ENCODE peak calls at places on chromosomes 11 and 22, in four cellular contexts. X, P, B and U are unnamed samples.

GRCh38 chr11:30586251-30587144 is at the start of gene MPPED2:
- DNase-seq in X (peak), P (no peak), B (no peak), U (no peak)

GRCh38 chr22:42990131-42990838 is 24.7 kb downstream of the PACSIN2 start:
- DNase-seq in B (peak), P (peak), X (no peak), U (peak)

GRCh38 chr22:36334838-36335603 is 52.7 kb downstream of the MYH9 start:
- DNase-seq in B (peak), P (peak), X (no peak), U (peak)

GRCh38 chr22:19361501-19362103 is 69.9 kb downstream of the HIRA start:
- DNase-seq in X (no peak), P (no peak), B (no peak), U (no peak)

GRCh38 chr11:119316729-119317591 is at the start of gene MCAM:
- DNase-seq in X (peak), P (no peak), B (no peak), U (peak)

GRCh38 chr22:36453266-36453607 is 28.2 kb downstream of the TXN2 start:
- DNase-seq in P (no peak), X (no peak), B (no peak), U (no peak)

GRCh38 chr11:11895672-11896071 is 53.9 kb downstream of the USP47 start:
- DNase-seq in X (no peak), P (peak), B (no peak), U (no peak)

GRCh38 chr11:516400-516799 is 9.4 kb upstream of the RNH1 start:
- DNase-seq in P (no peak), X (no peak), B (no peak), U (no peak)

GRCh38 chr11:126832387-126832786 is 168.2 kb downstream of the KIRREL3 start:
- DNase-seq in B (no peak), X (no peak), P (no peak), U (no peak)

GRCh38 chr22:50526849-50527801 is 1.7 kb upstream of the SCO2 start:
- DNase-seq in B (no peak), X (no peak), P (peak), U (peak)

GRCh38 chr22:42695294-42695693 is 25.4 kb downstream of the A4GALT start:
- DNase-seq in B (no peak), P (no peak), X (no peak), U (peak)

GRCh38 chr11:116862951-116863350 is 25.5 kb upstream of the APOA1 start:
- DNase-seq in P (peak), X (no peak), B (no peak), U (no peak)

GRCh38 chr11:70669281-70669680 is 271.0 kb downstream of the CTTN start:
- DNase-seq in B (no peak), P (no peak), X (no peak), U (no peak)

GRCh38 chr11:3127706-3128355 is 37.3 kb downstream of the OSBPL5 start:
- DNase-seq in X (peak), B (no peak), P (no peak), U (no peak)

GRCh38 chr11:74321487-74322188 is 10.2 kb upstream of the P4HA3 start:
- DNase-seq in X (peak), B (peak), P (peak), U (peak)

GRCh38 chr11:47154738-47155570 is 21.7 kb downstream of the ARFGAP2 start:
- DNase-seq in B (no peak), P (no peak), X (no peak), U (no peak)

GRCh38 chr11:91927448-91927847 is 297.2 kb upstream of the FAT3 start:
- DNase-seq in P (no peak), B (no peak), X (no peak), U (no peak)

GRCh38 chr22:44746061-44746789 is 6.2 kb upstream of the ARHGAP8 start:
- DNase-seq in X (no peak), P (no peak), B (no peak), U (no peak)

GRCh38 chr22:47160781-47161520 is 398.5 kb downstream of the TBC1D22A start:
- DNase-seq in P (no peak), B (no peak), X (no peak), U (no peak)

GRCh38 chr11:85133636-85134035 is 493.5 kb downstream of the DLG2 start:
- DNase-seq in X (no peak), B (no peak), P (no peak), U (no peak)

GRCh38 chr22:43151251-43152000 is at the start of gene TSPO:
- DNase-seq in B (peak), X (peak), P (peak), U (peak)

GRCh38 chr11:78795862-78796261 is 221.2 kb upstream of the NARS2 start:
- DNase-seq in B (no peak), X (peak), P (no peak), U (no peak)

GRCh38 chr11:69212121-69213110 is 56.7 kb downstream of the SMIM38 start:
- DNase-seq in P (no peak), X (no peak), B (no peak), U (no peak)

GRCh38 chr11:32109138-32109537 is 18.3 kb downstream of the RCN1 start:
- DNase-seq in X (no peak), P (no peak), B (no peak), U (peak)

GRCh38 chr11:59097113-59097708 is 9.8 kb upstream of the FAM111B start:
- DNase-seq in P (peak), X (peak), B (peak), U (peak)

GRCh38 chr22:35910926-35911325 is 117.7 kb downstream of the RBFOX2 start:
- DNase-seq in B (no peak), X (no peak), P (no peak), U (no peak)

GRCh38 chr22:27989758-27990450 is 70.8 kb upstream of the PITPNB start:
- DNase-seq in X (no peak), B (no peak), P (no peak), U (no peak)

GRCh38 chr22:23754220-23754919 is at the start of gene VPREB3:
- DNase-seq in B (no peak), X (no peak), P (no peak), U (no peak)

GRCh38 chr11:69263736-69264052 is 30.3 kb upstream of the MYEOV start:
- DNase-seq in X (no peak), B (no peak), P (no peak), U (no peak)

GRCh38 chr22:26394787-26395186 is 34.3 kb upstream of the ASPHD2 start:
- DNase-seq in B (no peak), P (no peak), X (no peak), U (no peak)

GRCh38 chr11:15969701-15970329 is 386.5 kb downstream of the SOX6 start:
- DNase-seq in P (peak), X (no peak), B (peak), U (peak)

GRCh38 chr11:11230802-11231562 is 122.1 kb downstream of the CSNK2A3 start:
- DNase-seq in P (no peak), X (peak), B (no peak), U (peak)

GRCh38 chr11:28384418-28384817 is 276.2 kb downstream of the METTL15 start:
- DNase-seq in B (peak), P (peak), X (no peak), U (peak)

GRCh38 chr22:31646186-31647019 is 15.6 kb downstream of the PISD start:
- DNase-seq in P (peak), X (no peak), B (peak), U (peak)

GRCh38 chr11:20293531-20293930 is 70.0 kb upstream of the HTATIP2 start:
- DNase-seq in B (no peak), X (no peak), P (no peak), U (no peak)

GRCh38 chr22:39472570-39473556 is 16.1 kb downstream of the MGAT3 start:
- DNase-seq in B (no peak), X (no peak), P (no peak), U (no peak)

GRCh38 chr11:128503231-128503991 is 83.9 kb downstream of the ETS1 start:
- DNase-seq in X (no peak), P (peak), B (peak), U (peak)

GRCh38 chr11:123707606-123708205 is 33.8 kb downstream of the ZNF202 start:
- DNase-seq in X (peak), P (peak), B (peak), U (peak)

GRCh38 chr22:17518379-17518778 is 44.9 kb upstream of the SLC25A18 start:
- DNase-seq in P (no peak), X (no peak), B (no peak), U (no peak)

GRCh38 chr22:34429314-34429713 is 509.0 kb upstream of the LARGE1 start:
- DNase-seq in X (no peak), B (no peak), P (no peak), U (peak)